ENCODE peak calls at places on chromosomes 12 and 14, in five cellular contexts. Q, X, B, K and S are unnamed samples.

GRCh38 chr12:101697930-101698781 is 716 bp downstream of the CHPT1 start:
- DNase-seq in Q (no peak), X (peak; percentile 42), B (peak; percentile 53), K (peak; percentile 48), S (peak; percentile 50)

GRCh38 chr12:82507656-82508055 is 149.3 kb downstream of the METTL25 start:
- DNase-seq in Q (no peak), X (no peak), B (no peak), K (no peak), S (no peak)

GRCh38 chr14:90060312-90060964 is 1.4 kb upstream of the KCNK13 start:
- DNase-seq in Q (peak; percentile 62), X (peak; percentile 57), B (no peak), K (peak; percentile 43), S (peak; percentile 60)

GRCh38 chr14:103101964-103102688 is 7.6 kb downstream of the EXOC3L4 start:
- DNase-seq in Q (no peak), X (no peak), B (no peak), K (no peak), S (no peak)

GRCh38 chr12:1885605-1886245 is 32.7 kb downstream of the CACNA2D4 start:
- DNase-seq in Q (no peak), X (no peak), B (no peak), K (no peak), S (no peak)

GRCh38 chr14:92649934-92650545 is 98.4 kb downstream of the LGMN start:
- DNase-seq in Q (no peak), X (no peak), B (no peak), K (peak; percentile 37), S (no peak)

GRCh38 chr12:6037459-6037858 is 87.0 kb downstream of the VWF start:
- DNase-seq in Q (no peak), X (no peak), B (no peak), K (no peak), S (no peak)

GRCh38 chr12:94141892-94142291 is 6.5 kb upstream of the PLXNC1 start:
- DNase-seq in Q (no peak), X (no peak), B (no peak), K (no peak), S (no peak)

GRCh38 chr14:95770777-95771176 is 56.9 kb upstream of the TCL1A start:
- DNase-seq in Q (no peak), X (no peak), B (no peak), K (no peak), S (no peak)

GRCh38 chr12:128815779-128816642 is 7.7 kb downstream of the SLC15A4 start:
- DNase-seq in Q (no peak), X (no peak), B (no peak), K (no peak), S (no peak)

GRCh38 chr12:106953352-106954260 is 2.1 kb upstream of the TMEM263 start:
- DNase-seq in Q (no peak), X (no peak), B (no peak), K (no peak), S (peak; percentile 58)

GRCh38 chr12:2980630-2981029 is 21.4 kb downstream of the TEAD4 start:
- DNase-seq in Q (no peak), X (no peak), B (no peak), K (no peak), S (no peak)

GRCh38 chr12:10363665-10363921 is 26.2 kb downstream of the KLRK1 start:
- DNase-seq in Q (no peak), X (no peak), B (no peak), K (no peak), S (no peak)

GRCh38 chr14:78512021-78512420 is 341.8 kb downstream of the NRXN3 start:
- DNase-seq in Q (no peak), X (no peak), B (no peak), K (no peak), S (no peak)

GRCh38 chr12:20404576-20405346 is 36.4 kb downstream of the PDE3A start:
- DNase-seq in Q (no peak), X (no peak), B (no peak), K (no peak), S (no peak)

GRCh38 chr14:74080820-74081460 is 3.3 kb downstream of the ALDH6A1 start:
- DNase-seq in Q (no peak), X (no peak), B (no peak), K (no peak), S (no peak)

GRCh38 chr12:108734200-108734906 is 3.0 kb upstream of the CORO1C start:
- DNase-seq in Q (no peak), X (no peak), B (no peak), K (peak; percentile 86), S (peak; percentile 74)

GRCh38 chr12:128724468-128725046 is 99.2 kb downstream of the SLC15A4 start:
- DNase-seq in Q (no peak), X (no peak), B (peak; percentile 5), K (no peak), S (no peak)

GRCh38 chr14:96167224-96168148 is 37.2 kb upstream of the BDKRB2 start:
- DNase-seq in Q (no peak), X (no peak), B (no peak), K (peak; percentile 96), S (peak; percentile 90)

GRCh38 chr12:28550757-28551381 is 360.6 kb downstream of the CCDC91 start:
- DNase-seq in Q (no peak), X (no peak), B (no peak), K (peak; percentile 40), S (no peak)

GRCh38 chr12:94663077-94663476 is 12.7 kb upstream of the TMCC3 start:
- DNase-seq in Q (no peak), X (no peak), B (no peak), K (no peak), S (no peak)

GRCh38 chr12:108933950-108934349 is 54.1 kb downstream of the DAO start:
- DNase-seq in Q (no peak), X (no peak), B (no peak), K (no peak), S (no peak)

GRCh38 chr12:112305951-112306350 is 76.3 kb downstream of the HECTD4 start:
- DNase-seq in Q (no peak), X (no peak), B (no peak), K (no peak), S (no peak)

GRCh38 chr12:31813305-31813704 is 84.5 kb upstream of the AMN1 start:
- DNase-seq in Q (no peak), X (peak; percentile 15), B (no peak), K (no peak), S (no peak)

GRCh38 chr14:90388437-90388836 is 8.4 kb upstream of the CALM1 start:
- DNase-seq in Q (no peak), X (no peak), B (no peak), K (peak; percentile 73), S (no peak)

GRCh38 chr14:62943202-62943601 is 102.1 kb downstream of the KCNH5 start:
- DNase-seq in Q (no peak), X (no peak), B (no peak), K (no peak), S (no peak)

GRCh38 chr14:93051600-93052546 is 63.9 kb downstream of the ITPK1 start:
- DNase-seq in Q (no peak), X (no peak), B (no peak), K (no peak), S (no peak)

GRCh38 chr12:2332947-2333346 is 280.2 kb downstream of the CACNA1C start:
- DNase-seq in Q (no peak), X (no peak), B (no peak), K (no peak), S (no peak)

DNA sequence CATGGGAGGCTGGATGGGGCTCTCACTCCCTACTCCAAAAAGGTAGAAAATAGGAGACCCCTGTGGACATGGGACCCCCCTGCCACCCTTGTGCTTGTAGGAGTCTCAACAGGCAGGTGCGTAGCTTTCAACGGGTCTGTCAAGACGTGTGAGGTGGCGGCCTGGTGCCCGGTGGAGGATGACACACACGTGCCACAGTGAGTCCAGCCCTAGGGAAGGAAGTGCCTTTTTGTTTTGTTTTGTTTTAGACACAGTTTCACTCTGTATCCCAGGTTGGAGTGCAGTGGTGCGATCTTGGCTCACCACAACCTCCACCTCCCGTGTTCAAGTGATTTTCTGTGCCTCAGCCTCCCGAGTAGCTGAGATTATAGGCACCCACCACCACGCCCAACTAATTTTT is 12.9 kb downstream of the P2RX4 start:
- DNase-seq in Q (no peak), X (no peak), B (no peak), K (no peak), S (no peak)
- H3K27ac ChIP-seq in Q (no peak overlapping the region), X (no peak overlapping the region), B (no peak overlapping the region), K (no peak overlapping the region), S (no peak overlapping the region)

DNA sequence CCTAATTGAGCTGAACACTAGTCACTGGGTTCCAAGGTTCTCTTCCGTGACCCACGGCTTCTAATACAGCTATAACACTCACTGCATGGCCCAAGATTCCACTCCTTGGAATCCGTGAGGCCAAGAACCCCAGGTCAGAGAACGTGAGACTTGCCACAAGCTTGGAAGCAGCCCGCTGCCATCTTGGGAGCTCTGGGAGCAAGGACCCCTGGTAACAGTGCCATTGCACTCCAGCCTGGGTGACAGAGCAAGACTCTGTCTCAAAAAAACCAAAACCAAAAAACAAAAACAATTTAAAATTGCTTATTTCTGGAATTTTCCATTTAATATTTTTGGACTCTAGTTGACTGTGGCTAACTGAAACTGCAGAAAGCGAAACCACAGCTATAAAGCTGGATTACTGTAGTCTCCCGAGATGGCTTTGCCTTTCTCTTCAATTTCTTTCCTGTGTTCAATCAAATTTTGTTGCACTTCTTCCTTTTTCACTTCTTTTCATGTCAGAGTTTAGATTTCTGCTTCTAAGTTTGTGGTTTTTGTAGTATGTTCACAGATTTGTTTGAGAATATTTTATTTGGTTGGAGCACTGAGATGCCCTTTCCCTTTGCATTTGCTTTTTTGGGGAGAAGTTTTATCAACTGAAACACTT is 44.7 kb downstream of the DDHD1 start:
- DNase-seq in Q (no peak), X (no peak), B (peak; percentile 34), K (peak; percentile 9), S (no peak)
- H3K27ac ChIP-seq in Q (no peak overlapping the region), X (no peak overlapping the region), B (peak overlapping the region; percentile 69), K (no peak overlapping the region), S (peak overlapping the region; percentile 81)

GRCh38 chr14:68314642-68315041 is 478.2 kb downstream of the ZFP36L1 start:
- DNase-seq in Q (no peak), X (no peak), B (no peak), K (no peak), S (no peak)

GRCh38 chr14:68312300-68312699 is 480.6 kb downstream of the ZFP36L1 start:
- DNase-seq in Q (no peak), X (no peak), B (no peak), K (no peak), S (no peak)

GRCh38 chr14:68316078-68316868 is 476.6 kb downstream of the ZFP36L1 start:
- DNase-seq in Q (no peak), X (no peak), B (no peak), K (no peak), S (no peak)

GRCh38 chr14:68309631-68310030 is 483.2 kb downstream of the ZFP36L1 start:
- DNase-seq in Q (no peak), X (no peak), B (no peak), K (no peak), S (no peak)

GRCh38 chr14:68312884-68313725 is 479.8 kb downstream of the ZFP36L1 start:
- DNase-seq in Q (no peak), X (no peak), B (peak; percentile 40), K (no peak), S (no peak)
- H3K27ac ChIP-seq in Q (no peak overlapping the region), X (peak overlapping the region; percentile 27), B (no peak overlapping the region), K (no peak overlapping the region), S (no peak overlapping the region)

DNA sequence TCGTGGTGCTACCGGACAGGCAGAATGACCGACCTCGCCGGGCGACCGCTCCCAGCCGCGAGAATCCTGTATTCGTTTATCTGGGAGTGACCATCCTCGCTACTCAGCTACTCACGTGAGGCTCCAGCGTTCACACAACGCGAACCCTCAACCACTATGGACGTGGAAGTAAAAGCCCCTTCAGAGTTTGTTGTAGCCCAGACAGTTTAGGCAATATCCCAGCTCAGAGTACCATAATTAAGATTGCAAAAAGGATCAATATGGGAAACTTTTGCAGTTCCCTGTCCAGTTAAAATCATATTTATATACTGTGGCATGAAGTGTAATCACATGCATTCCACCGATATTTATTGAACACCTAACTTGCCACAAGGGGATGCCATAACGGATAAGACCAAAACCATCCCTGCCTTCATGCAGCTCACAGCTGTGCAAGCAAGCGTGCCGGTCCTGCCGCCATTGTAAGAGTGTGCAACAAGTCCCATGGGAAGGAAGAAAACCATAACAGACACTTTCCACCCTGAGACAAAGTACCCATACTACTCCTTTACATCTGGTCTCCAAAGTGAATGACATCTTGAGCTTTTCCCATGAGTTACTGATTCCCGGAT is 938 bp upstream of the MAX start:
- DNase-seq in Q (no peak), X (no peak), B (peak; percentile 39), K (peak; percentile 25), S (no peak)
- H3K27ac ChIP-seq in Q (no peak overlapping the region), X (no peak overlapping the region), B (no peak overlapping the region), K (no peak overlapping the region), S (no peak overlapping the region)